ENCODE peak calls at places on chromosome 11, in nine cellular contexts. G, K, T, U, Q, V, Z, S and F are unnamed samples.

GRCh38 chr11:72753341-72754148 is 1.3 kb upstream of the ARAP1 start:
- DNase-seq in G (no peak), K (no peak), T (peak; percentile 57), U (no peak), Q (no peak), V (no peak), Z (no peak), S (no peak), F (no peak)

GRCh38 chr11:116792869-116793475 is 1.3 kb upstream of the APOA5 start:
- DNase-seq in G (no peak), K (no peak), T (no peak), U (no peak), Q (no peak), V (peak; percentile 51), Z (peak; percentile 78), S (no peak), F (peak; percentile 31)

GRCh38 chr11:15216678-15217077 is 102.0 kb downstream of the INSC start:
- DNase-seq in G (no peak), K (no peak), T (no peak), U (no peak), Q (peak; percentile 8), V (no peak), Z (no peak), S (no peak), F (no peak)

GRCh38 chr11:103091441-103091809 is 535 bp downstream of the DCUN1D5 start:
- DNase-seq in G (peak; percentile 51), K (peak; percentile 52), T (peak; percentile 61), U (peak; percentile 13), Q (peak; percentile 71), V (no peak), Z (peak; percentile 51), S (peak; percentile 4), F (no peak)

GRCh38 chr11:88538088-88538487 is 200.6 kb upstream of the CTSC start:
- DNase-seq in G (peak; percentile 72), K (peak; percentile 34), T (no peak), U (no peak), Q (no peak), V (no peak), Z (peak; percentile 56), S (no peak), F (no peak)

GRCh38 chr11:17931595-17931994 is 81.3 kb downstream of the SERGEF start:
- DNase-seq in G (no peak), K (no peak), T (no peak), U (no peak), Q (no peak), V (no peak), Z (no peak), S (no peak), F (no peak)

GRCh38 chr11:64016512-64016911 is 19.2 kb upstream of the FLRT1 start:
- DNase-seq in G (no peak), K (no peak), T (no peak), U (no peak), Q (no peak), V (no peak), Z (no peak), S (no peak), F (no peak)

GRCh38 chr11:7775689-7776088 is 21.1 kb downstream of the OR5P2 start:
- DNase-seq in G (no peak), K (no peak), T (no peak), U (no peak), Q (no peak), V (no peak), Z (no peak), S (no peak), F (no peak)

GRCh38 chr11:9260182-9261146 is 4.7 kb downstream of the DENND5A start:
- DNase-seq in G (no peak), K (no peak), T (no peak), U (no peak), Q (no peak), V (no peak), Z (no peak), S (no peak), F (no peak)

GRCh38 chr11:116835042-116835772 is 2.2 kb downstream of the APOA1 start:
- DNase-seq in G (no peak), K (no peak), T (peak; percentile 37), U (no peak), Q (no peak), V (no peak), Z (no peak), S (no peak), F (no peak)

GRCh38 chr11:22337571-22338464 is at the start of gene SLC17A6:
- DNase-seq in G (peak; percentile 0), K (peak; percentile 58), T (no peak), U (no peak), Q (peak; percentile 9), V (no peak), Z (peak; percentile 29), S (no peak), F (no peak)

GRCh38 chr11:130865091-130865771 is 51.0 kb downstream of the SNX19 start:
- DNase-seq in G (no peak), K (no peak), T (peak; percentile 76), U (no peak), Q (peak; percentile 8), V (no peak), Z (peak; percentile 48), S (no peak), F (no peak)

GRCh38 chr11:73648629-73649046 is 2.3 kb downstream of the PLEKHB1 start:
- DNase-seq in G (no peak), K (no peak), T (no peak), U (no peak), Q (peak; percentile 39), V (no peak), Z (no peak), S (no peak), F (no peak)

GRCh38 chr11:63939351-63939920 is 634 bp downstream of the NAA40 start:
- DNase-seq in G (peak; percentile 44), K (peak; percentile 51), T (no peak), U (no peak), Q (no peak), V (no peak), Z (peak; percentile 29), S (no peak), F (no peak)

GRCh38 chr11:69074375-69074774 is 25.6 kb downstream of the TPCN2 start:
- DNase-seq in G (no peak), K (no peak), T (no peak), U (no peak), Q (no peak), V (no peak), Z (no peak), S (no peak), F (no peak)

GRCh38 chr11:77569046-77569445 is 20.7 kb upstream of the AQP11 start:
- DNase-seq in G (no peak), K (no peak), T (no peak), U (no peak), Q (no peak), V (no peak), Z (no peak), S (no peak), F (no peak)

GRCh38 chr11:7088921-7089320 is at the start of gene RBMXL2:
- DNase-seq in G (no peak), K (peak; percentile 0), T (peak; percentile 40), U (no peak), Q (no peak), V (no peak), Z (no peak), S (no peak), F (no peak)

GRCh38 chr11:128686745-128687177 is 7.1 kb upstream of the FLI1 start:
- DNase-seq in G (peak; percentile 59), K (peak; percentile 73), T (peak; percentile 73), U (peak; percentile 39), Q (peak; percentile 32), V (no peak), Z (peak; percentile 58), S (peak; percentile 25), F (no peak)